ENCODE peak calls at places on chromosomes 6 and 20, in ten cellular contexts. M, B, F, X, O, Y, R, L, Z and E are unnamed samples.

GRCh38 chr20:48903705-48904104 is 17.8 kb upstream of the ARFGEF2 start:
- DNase-seq in M (no peak), B (no peak), F (no peak), X (no peak), O (no peak), Y (no peak), R (no peak), L (no peak), Z (no peak), E (no peak)

GRCh38 chr6:70413829-70414494 is 654 bp downstream of the FAM135A start:
- DNase-seq in M (no peak), B (peak; percentile 43), F (no peak), X (peak; percentile 14), O (no peak), Y (peak; percentile 9), R (peak; percentile 72), L (no peak), Z (no peak), E (no peak)

GRCh38 chr6:40397287-40398033 is 189.7 kb downstream of the LRFN2 start:
- DNase-seq in M (no peak), B (no peak), F (no peak), X (no peak), O (no peak), Y (no peak), R (no peak), L (no peak), Z (no peak), E (no peak)

GRCh38 chr6:17949168-17949567 is 38.3 kb downstream of the KIF13A start:
- DNase-seq in M (no peak), B (no peak), F (no peak), X (no peak), O (no peak), Y (no peak), R (no peak), L (no peak), Z (no peak), E (no peak)

GRCh38 chr20:38337561-38338140 is 8.6 kb upstream of the LBP start:
- DNase-seq in M (no peak), B (peak; percentile 96), F (peak; percentile 98), X (no peak), O (no peak), Y (no peak), R (peak; percentile 53), L (no peak), Z (peak; percentile 97), E (no peak)

GRCh38 chr6:24662206-24662605 is 4.5 kb downstream of the TDP2 start:
- DNase-seq in M (no peak), B (no peak), F (no peak), X (no peak), O (no peak), Y (no peak), R (no peak), L (no peak), Z (no peak), E (no peak)

GRCh38 chr6:53928641-53929339 is 134.0 kb downstream of the LRRC1 start:
- DNase-seq in M (no peak), B (no peak), F (no peak), X (no peak), O (no peak), Y (no peak), R (no peak), L (no peak), Z (no peak), E (no peak)

GRCh38 chr6:95233879-95234278 is 343.5 kb upstream of the MANEA start:
- DNase-seq in M (no peak), B (no peak), F (no peak), X (no peak), O (no peak), Y (no peak), R (no peak), L (no peak), Z (peak; percentile 9), E (no peak)

GRCh38 chr20:57843941-57844625 is 134.3 kb upstream of the PMEPA1 start:
- DNase-seq in M (no peak), B (no peak), F (no peak), X (no peak), O (no peak), Y (no peak), R (no peak), L (no peak), Z (no peak), E (no peak)

GRCh38 chr20:10253750-10254149 is 35.1 kb downstream of the SNAP25 start:
- DNase-seq in M (no peak), B (no peak), F (no peak), X (no peak), O (no peak), Y (no peak), R (no peak), L (no peak), Z (no peak), E (no peak)

GRCh38 chr20:50054626-50055511 is 58.1 kb downstream of the UBE2V1 start:
- DNase-seq in M (no peak), B (no peak), F (no peak), X (no peak), O (no peak), Y (no peak), R (peak; percentile 62), L (no peak), Z (no peak), E (peak; percentile 37)

GRCh38 chr20:4607287-4607713 is 114.4 kb upstream of the PRND start:
- DNase-seq in M (peak; percentile 57), B (peak; percentile 85), F (peak; percentile 69), X (peak; percentile 72), O (peak; percentile 77), Y (peak; percentile 76), R (peak; percentile 70), L (peak; percentile 56), Z (peak; percentile 64), E (peak; percentile 46)

DNA sequence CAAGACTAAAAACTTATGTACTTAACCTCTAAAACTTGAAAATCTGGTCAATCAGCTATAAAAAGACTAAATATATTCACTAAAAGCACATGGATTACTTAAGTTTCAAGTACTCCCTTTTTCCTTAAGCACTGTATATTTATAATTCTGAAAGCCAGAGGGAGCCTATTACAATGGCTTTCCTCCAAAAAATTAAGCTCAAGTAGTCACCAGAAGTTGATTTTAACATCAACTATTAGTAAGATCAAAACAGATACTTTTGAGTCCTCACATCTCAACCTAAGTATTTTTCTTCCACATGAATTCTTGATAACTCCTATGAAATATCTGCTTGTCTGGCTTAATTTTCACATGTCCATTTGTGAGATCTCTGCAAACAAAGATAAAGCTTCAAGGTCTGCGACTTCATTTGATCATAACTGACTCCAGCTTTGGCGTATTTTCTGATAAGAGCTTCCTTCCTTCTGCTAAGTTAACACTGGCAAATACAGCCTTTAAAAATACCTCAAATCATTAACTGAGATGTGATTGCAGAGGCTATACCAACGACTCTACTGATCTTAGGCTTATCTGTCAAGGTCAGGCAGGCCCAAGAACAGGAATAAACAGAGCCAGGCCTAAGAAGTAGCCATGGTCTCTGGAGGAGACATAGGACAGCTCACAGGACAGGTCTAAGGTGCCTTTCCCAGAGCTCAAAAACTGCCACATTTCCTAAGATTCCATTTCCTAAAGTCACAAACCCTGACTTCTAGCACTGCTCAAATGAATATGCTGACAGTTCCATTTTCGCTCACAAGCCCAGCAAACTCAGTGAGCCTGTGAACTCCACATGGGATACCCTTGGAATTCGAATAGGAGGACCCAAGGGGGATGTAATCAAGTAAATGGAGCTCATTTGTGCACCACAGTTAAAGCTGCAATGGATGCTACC is 10.0 kb downstream of the SNX5 start:
- DNase-seq in M (no peak), B (peak; percentile 20), F (no peak), X (no peak), O (no peak), Y (no peak), R (no peak), L (no peak), Z (no peak), E (no peak)
- TF ChIP-seq CTCF in M (no peak), B (no peak), F (no peak), X (no peak), O (no peak), Y (no peak), R (no peak), L (peak; percentile 36), Z (no peak), E (peak; percentile 9)

DNA sequence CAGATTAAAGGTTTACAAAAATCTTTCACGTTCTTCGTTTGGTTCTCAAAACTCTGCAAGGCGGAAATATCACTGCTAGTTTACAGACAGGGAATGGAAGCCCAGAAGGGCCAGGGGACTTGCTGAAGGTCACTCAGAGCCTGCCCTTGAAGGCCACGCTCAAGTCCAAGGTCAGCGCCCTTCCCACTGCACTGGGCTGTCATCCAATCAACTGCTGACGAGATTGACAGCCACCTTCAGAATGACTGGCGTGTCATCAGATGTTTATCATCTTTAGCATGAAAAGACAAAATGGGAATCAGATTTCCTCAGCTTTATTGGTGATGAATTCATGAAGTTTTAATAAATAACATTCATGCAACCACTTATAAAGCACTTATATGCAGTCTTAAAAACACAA is 16.5 kb downstream of the RNASET2 start:
- DNase-seq in M (peak; percentile 7), B (no peak), F (no peak), X (no peak), O (no peak), Y (no peak), R (no peak), L (peak; percentile 6), Z (no peak), E (no peak)
- TF ChIP-seq CTCF in M (no peak), B (no peak), F (no peak), X (no peak), O (no peak), Y (no peak), R (no peak), L (no peak), Z (no peak), E (no peak)

GRCh38 chr6:113853252-113853651 is 3.9 kb upstream of the MARCKS start:
- DNase-seq in M (no peak), B (no peak), F (no peak), X (no peak), O (no peak), Y (no peak), R (no peak), L (no peak), Z (no peak), E (no peak)

GRCh38 chr6:113847435-113847834 is 9.7 kb upstream of the MARCKS start:
- DNase-seq in M (no peak), B (no peak), F (no peak), X (no peak), O (no peak), Y (no peak), R (no peak), L (no peak), Z (no peak), E (no peak)

GRCh38 chr6:113843500-113844068 is 13.6 kb upstream of the MARCKS start:
- DNase-seq in M (no peak), B (no peak), F (no peak), X (no peak), O (no peak), Y (no peak), R (no peak), L (no peak), Z (no peak), E (no peak)

GRCh38 chr6:113848280-113848679 is 8.9 kb upstream of the MARCKS start:
- DNase-seq in M (no peak), B (no peak), F (no peak), X (no peak), O (no peak), Y (no peak), R (no peak), L (no peak), Z (no peak), E (no peak)
- TF ChIP-seq CTCF in M (no peak), B (no peak), F (no peak), X (no peak), O (no peak), Y (no peak), R (no peak), L (no peak), Z (no peak), E (no peak)

GRCh38 chr6:154448448-154449096 is 61.9 kb downstream of the CNKSR3 start:
- DNase-seq in M (no peak), B (peak; percentile 43), F (no peak), X (no peak), O (no peak), Y (no peak), R (peak; percentile 10), L (no peak), Z (no peak), E (no peak)
- TF ChIP-seq CTCF in M (no peak), B (no peak), F (no peak), X (no peak), O (no peak), Y (no peak), R (peak; percentile 20), L (peak; percentile 25), Z (no peak), E (no peak)